ENCODE peak calls at places on chromosomes 5 and 9, in nine cellular contexts. One of them, this sample, is unnamed.

GRCh38 chr5:147763791-147764525 is 18.6 kb downstream of the JAKMIP2 start:
- DNase-seq in SK-N-SH: no peak
- DNase-seq in K562: no peak
- DNase-seq in Panc1: no peak
- DNase-seq in GM12878: no peak
- DNase-seq in A549: no peak
- DNase-seq in HCT116: no peak
- DNase-seq in HepG2: peak; percentile 15
- DNase-seq in GM23338: no peak
- DNase-seq in this sample: no peak

GRCh38 chr9:80811003-80811402 is 878.3 kb downstream of the TLE1 start:
- DNase-seq in SK-N-SH: no peak
- DNase-seq in A549: no peak
- DNase-seq in Panc1: no peak
- DNase-seq in K562: no peak
- DNase-seq in GM23338: no peak
- DNase-seq in HCT116: no peak
- DNase-seq in GM12878: no peak
- DNase-seq in HepG2: no peak
- DNase-seq in this sample: no peak

GRCh38 chr9:111926421-111926875 is 29.8 kb downstream of the UGCG start:
- DNase-seq in HepG2: no peak
- DNase-seq in GM23338: no peak
- DNase-seq in A549: no peak
- DNase-seq in SK-N-SH: no peak
- DNase-seq in HCT116: no peak
- DNase-seq in K562: no peak
- DNase-seq in GM12878: peak; percentile 86
- DNase-seq in Panc1: no peak
- DNase-seq in this sample: peak; percentile 75

GRCh38 chr9:115292584-115293271 is 174.8 kb upstream of the TNC start:
- DNase-seq in GM12878: no peak
- DNase-seq in Panc1: no peak
- DNase-seq in SK-N-SH: no peak
- DNase-seq in GM23338: no peak
- DNase-seq in K562: no peak
- DNase-seq in HepG2: no peak
- DNase-seq in A549: no peak
- DNase-seq in HCT116: no peak
- DNase-seq in this sample: no peak

GRCh38 chr5:173963107-173963506 is 25.9 kb upstream of the C5orf47 start:
- DNase-seq in K562: no peak
- DNase-seq in HepG2: no peak
- DNase-seq in SK-N-SH: no peak
- DNase-seq in GM23338: no peak
- DNase-seq in Panc1: peak; percentile 56
- DNase-seq in HCT116: no peak
- DNase-seq in A549: peak; percentile 43
- DNase-seq in GM12878: no peak
- DNase-seq in this sample: no peak

GRCh38 chr9:8733096-8733954 is 933.7 kb upstream of the DMAC1 start:
- DNase-seq in HepG2: no peak
- DNase-seq in GM23338: peak; percentile 30
- DNase-seq in A549: no peak
- DNase-seq in GM12878: no peak
- DNase-seq in K562: no peak
- DNase-seq in HCT116: no peak
- DNase-seq in SK-N-SH: no peak
- DNase-seq in Panc1: no peak
- DNase-seq in this sample: no peak

GRCh38 chr9:136685216-136685615 is 2.0 kb downstream of the AGPAT2 start:
- DNase-seq in GM12878: no peak
- DNase-seq in GM23338: no peak
- DNase-seq in HCT116: no peak
- DNase-seq in Panc1: no peak
- DNase-seq in SK-N-SH: no peak
- DNase-seq in HepG2: no peak
- DNase-seq in K562: no peak
- DNase-seq in A549: no peak
- DNase-seq in this sample: no peak

GRCh38 chr9:104025109-104025508 is 69.0 kb upstream of the SMC2 start:
- DNase-seq in A549: no peak
- DNase-seq in Panc1: no peak
- DNase-seq in SK-N-SH: no peak
- DNase-seq in HCT116: no peak
- DNase-seq in K562: no peak
- DNase-seq in HepG2: no peak
- DNase-seq in GM12878: no peak
- DNase-seq in GM23338: no peak
- DNase-seq in this sample: no peak

GRCh38 chr5:73693573-73694061 is 67.6 kb downstream of the ARHGEF28 start:
- DNase-seq in GM12878: no peak
- DNase-seq in GM23338: peak; percentile 52
- DNase-seq in HepG2: peak; percentile 56
- DNase-seq in Panc1: peak; percentile 28
- DNase-seq in A549: peak; percentile 40
- DNase-seq in K562: no peak
- DNase-seq in SK-N-SH: peak; percentile 16
- DNase-seq in HCT116: no peak
- DNase-seq in this sample: no peak

GRCh38 chr9:77807846-77808749 is 160.0 kb upstream of the GNA14 start:
- DNase-seq in Panc1: no peak
- DNase-seq in GM12878: no peak
- DNase-seq in K562: no peak
- DNase-seq in HCT116: no peak
- DNase-seq in A549: no peak
- DNase-seq in SK-N-SH: no peak
- DNase-seq in HepG2: peak; percentile 96
- DNase-seq in GM23338: no peak
- DNase-seq in this sample: no peak

GRCh38 chr5:126234563-126235195 is 188.5 kb upstream of the GRAMD2B start:
- DNase-seq in Panc1: peak; percentile 18
- DNase-seq in HCT116: peak; percentile 37
- DNase-seq in GM12878: no peak
- DNase-seq in SK-N-SH: peak; percentile 25
- DNase-seq in A549: peak; percentile 11
- DNase-seq in K562: no peak
- DNase-seq in HepG2: peak; percentile 13
- DNase-seq in GM23338: peak; percentile 78
- DNase-seq in this sample: no peak

GRCh38 chr9:98482248-98482647 is 226.5 kb downstream of the GABBR2 start:
- DNase-seq in SK-N-SH: no peak
- DNase-seq in HepG2: no peak
- DNase-seq in A549: no peak
- DNase-seq in K562: no peak
- DNase-seq in GM23338: no peak
- DNase-seq in GM12878: no peak
- DNase-seq in Panc1: no peak
- DNase-seq in HCT116: no peak
- DNase-seq in this sample: no peak

GRCh38 chr5:54518146-54519082 is 855 bp downstream of the SNX18 start:
- DNase-seq in HepG2: no peak
- DNase-seq in GM12878: no peak
- DNase-seq in K562: peak; percentile 53
- DNase-seq in A549: peak; percentile 28
- DNase-seq in GM23338: peak; percentile 60
- DNase-seq in HCT116: no peak
- DNase-seq in SK-N-SH: peak; percentile 82
- DNase-seq in Panc1: no peak
- DNase-seq in this sample: no peak

GRCh38 chr5:88236866-88237642 is 31.6 kb downstream of the TMEM161B start:
- DNase-seq in K562: no peak
- DNase-seq in A549: no peak
- DNase-seq in SK-N-SH: no peak
- DNase-seq in Panc1: no peak
- DNase-seq in HCT116: no peak
- DNase-seq in GM23338: no peak
- DNase-seq in GM12878: no peak
- DNase-seq in HepG2: no peak
- DNase-seq in this sample: no peak

GRCh38 chr5:174325441-174325840 is 279.9 kb downstream of the NSG2 start:
- DNase-seq in HepG2: no peak
- DNase-seq in GM12878: no peak
- DNase-seq in Panc1: no peak
- DNase-seq in HCT116: no peak
- DNase-seq in SK-N-SH: no peak
- DNase-seq in GM23338: no peak
- DNase-seq in K562: no peak
- DNase-seq in A549: no peak
- DNase-seq in this sample: no peak

DNA sequence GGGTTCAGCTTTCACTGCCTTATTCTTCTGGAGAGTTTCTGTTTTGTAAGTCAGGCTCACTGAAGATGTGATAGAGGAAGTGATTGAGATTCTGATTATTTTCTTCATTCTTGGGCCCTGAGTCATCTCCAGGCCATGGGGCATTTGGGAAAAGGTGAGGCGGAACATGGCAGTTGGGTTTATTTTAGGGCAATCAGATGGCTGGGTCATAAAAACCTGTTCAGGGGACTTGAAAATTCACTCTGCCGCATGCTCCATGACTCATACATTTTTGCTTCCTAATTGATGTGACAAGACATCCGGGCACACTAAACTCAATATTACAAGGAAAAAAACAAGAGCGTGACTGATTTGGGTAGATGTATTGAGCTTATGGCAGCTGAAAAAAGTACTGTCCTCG is 265.7 kb upstream of the KLF4 start:
- DNase-seq in K562: no peak
- DNase-seq in SK-N-SH: no peak
- DNase-seq in GM12878: no peak
- DNase-seq in A549: no peak
- DNase-seq in HepG2: no peak
- DNase-seq in Panc1: peak; percentile 71
- DNase-seq in GM23338: no peak
- DNase-seq in HCT116: peak; percentile 95
- DNase-seq in this sample: no peak
- TF ChIP-seq REST in K562: no peak
- TF ChIP-seq REST in SK-N-SH: no peak
- TF ChIP-seq REST in GM12878: no peak
- TF ChIP-seq REST in A549: no peak
- TF ChIP-seq REST in HepG2: no peak
- TF ChIP-seq REST in Panc1: no peak
- TF ChIP-seq REST in GM23338: no peak
- TF ChIP-seq REST in HCT116: no peak
- TF ChIP-seq REST in this sample: no peak

GRCh38 chr9:121360975-121361374 is 9.1 kb downstream of the STOM start:
- DNase-seq in GM12878: no peak
- DNase-seq in HCT116: no peak
- DNase-seq in Panc1: no peak
- DNase-seq in HepG2: no peak
- DNase-seq in K562: no peak
- DNase-seq in GM23338: no peak
- DNase-seq in SK-N-SH: no peak
- DNase-seq in A549: no peak
- DNase-seq in this sample: no peak

GRCh38 chr9:121357011-121357410 is 13.0 kb downstream of the STOM start:
- DNase-seq in HepG2: no peak
- DNase-seq in HCT116: no peak
- DNase-seq in K562: no peak
- DNase-seq in GM23338: no peak
- DNase-seq in GM12878: no peak
- DNase-seq in A549: no peak
- DNase-seq in Panc1: no peak
- DNase-seq in SK-N-SH: no peak
- DNase-seq in this sample: no peak

GRCh38 chr9:121359358-121360294 is 10.4 kb downstream of the STOM start:
- DNase-seq in Panc1: no peak
- DNase-seq in A549: no peak
- DNase-seq in HepG2: no peak
- DNase-seq in SK-N-SH: no peak
- DNase-seq in GM12878: no peak
- DNase-seq in HCT116: no peak
- DNase-seq in K562: no peak
- DNase-seq in GM23338: no peak
- DNase-seq in this sample: no peak

GRCh38 chr9:121354770-121355169 is 15.3 kb downstream of the STOM start:
- DNase-seq in GM23338: no peak
- DNase-seq in GM12878: no peak
- DNase-seq in SK-N-SH: no peak
- DNase-seq in HCT116: no peak
- DNase-seq in HepG2: no peak
- DNase-seq in K562: no peak
- DNase-seq in A549: no peak
- DNase-seq in Panc1: no peak
- DNase-seq in this sample: no peak

GRCh38 chr9:121358747-121359146 is 11.3 kb downstream of the STOM start:
- DNase-seq in HCT116: no peak
- DNase-seq in GM23338: no peak
- DNase-seq in SK-N-SH: no peak
- DNase-seq in HepG2: no peak
- DNase-seq in A549: no peak
- DNase-seq in K562: no peak
- DNase-seq in Panc1: no peak
- DNase-seq in GM12878: no peak
- DNase-seq in this sample: no peak
- TF ChIP-seq REST in HCT116: no peak
- TF ChIP-seq REST in GM23338: no peak
- TF ChIP-seq REST in SK-N-SH: no peak
- TF ChIP-seq REST in HepG2: no peak
- TF ChIP-seq REST in A549: no peak
- TF ChIP-seq REST in K562: no peak
- TF ChIP-seq REST in Panc1: no peak
- TF ChIP-seq REST in GM12878: no peak
- TF ChIP-seq REST in this sample: no peak

GRCh38 chr5:128919542-128919941 is 45.7 kb upstream of the SLC27A6 start:
- DNase-seq in K562: no peak
- DNase-seq in HepG2: no peak
- DNase-seq in GM12878: no peak
- DNase-seq in SK-N-SH: no peak
- DNase-seq in Panc1: no peak
- DNase-seq in HCT116: no peak
- DNase-seq in A549: no peak
- DNase-seq in GM23338: no peak
- DNase-seq in this sample: no peak

GRCh38 chr5:128925973-128926372 is 39.3 kb upstream of the SLC27A6 start:
- DNase-seq in Panc1: no peak
- DNase-seq in GM12878: no peak
- DNase-seq in A549: no peak
- DNase-seq in HepG2: no peak
- DNase-seq in GM23338: no peak
- DNase-seq in HCT116: no peak
- DNase-seq in K562: no peak
- DNase-seq in SK-N-SH: no peak
- DNase-seq in this sample: no peak

GRCh38 chr5:128924299-128924698 is 41.0 kb upstream of the SLC27A6 start:
- DNase-seq in K562: no peak
- DNase-seq in GM12878: no peak
- DNase-seq in SK-N-SH: no peak
- DNase-seq in HepG2: no peak
- DNase-seq in A549: no peak
- DNase-seq in GM23338: no peak
- DNase-seq in Panc1: no peak
- DNase-seq in HCT116: no peak
- DNase-seq in this sample: no peak

GRCh38 chr5:128920345-128921215 is 44.7 kb upstream of the SLC27A6 start:
- DNase-seq in GM23338: no peak
- DNase-seq in Panc1: no peak
- DNase-seq in HCT116: peak; percentile 68
- DNase-seq in A549: no peak
- DNase-seq in HepG2: no peak
- DNase-seq in SK-N-SH: no peak
- DNase-seq in K562: no peak
- DNase-seq in GM12878: no peak
- DNase-seq in this sample: no peak
- TF ChIP-seq REST in GM23338: no peak
- TF ChIP-seq REST in Panc1: no peak
- TF ChIP-seq REST in HCT116: no peak
- TF ChIP-seq REST in A549: no peak
- TF ChIP-seq REST in HepG2: no peak
- TF ChIP-seq REST in SK-N-SH: no peak
- TF ChIP-seq REST in K562: no peak
- TF ChIP-seq REST in GM12878: no peak
- TF ChIP-seq REST in this sample: no peak

GRCh38 chr5:154487541-154487940 is 9.5 kb upstream of the HAND1 start:
- DNase-seq in K562: no peak
- DNase-seq in HepG2: no peak
- DNase-seq in SK-N-SH: peak; percentile 81
- DNase-seq in A549: no peak
- DNase-seq in GM23338: no peak
- DNase-seq in GM12878: peak; percentile 60
- DNase-seq in Panc1: no peak
- DNase-seq in HCT116: no peak
- DNase-seq in this sample: no peak
- TF ChIP-seq REST in K562: no peak
- TF ChIP-seq REST in HepG2: no peak
- TF ChIP-seq REST in SK-N-SH: no peak
- TF ChIP-seq REST in A549: no peak
- TF ChIP-seq REST in GM23338: no peak
- TF ChIP-seq REST in GM12878: no peak
- TF ChIP-seq REST in Panc1: no peak
- TF ChIP-seq REST in HCT116: no peak
- TF ChIP-seq REST in this sample: no peak